ENCODE peak calls at places on chromosomes 16 and 17, in eight cellular contexts. I is cardiac muscle cell, W is AG10803, G is coronary artery, M is RWPE2, B is lower leg skin, H is BE2C, J is HFF-Myc. F is an unnamed sample.

GRCh38 chr17:64661731-64661980 is 451 bp downstream of the SMURF2 start:
- DNase-seq in I (no peak), W (no peak), G (peak), M (no peak), B (peak), H (no peak), J (no peak), F (no peak)

GRCh38 chr17:2138768-2139167 is 83.9 kb downstream of the HIC1 start:
- DNase-seq in I (peak), W (peak), G (no peak), M (no peak), B (peak), H (peak), J (no peak), F (peak)

GRCh38 chr16:49580751-49581303 is 207.2 kb downstream of the C16orf78 start:
- DNase-seq in I (no peak), W (no peak), G (no peak), M (no peak), B (no peak), H (no peak), J (no peak), F (no peak)

GRCh38 chr17:75764711-75765421 is at the start of gene GALK1:
- DNase-seq in I (peak), W (peak), G (peak), M (peak), B (peak), H (peak), J (no peak), F (no peak)

GRCh38 chr17:75478508-75478907 is 22.1 kb downstream of the TMEM94 start:
- DNase-seq in I (peak), W (no peak), G (no peak), M (no peak), B (no peak), H (no peak), J (no peak), F (no peak)

GRCh38 chr17:63140255-63140654 is 174.2 kb downstream of the TANC2 start:
- DNase-seq in I (no peak), W (peak), G (no peak), M (no peak), B (no peak), H (peak), J (no peak), F (no peak)

GRCh38 chr17:69818467-69818866 is 256.6 kb upstream of the KCNJ16 start:
- DNase-seq in I (no peak), W (no peak), G (no peak), M (no peak), B (no peak), H (no peak), J (no peak), F (no peak)

GRCh38 chr16:18941471-18941870 is 15.3 kb upstream of the SMG1 start:
- DNase-seq in I (no peak), W (no peak), G (no peak), M (no peak), B (no peak), H (no peak), J (no peak), F (no peak)

GRCh38 chr17:56681561-56682266 is 88.2 kb downstream of the NOG start:
- DNase-seq in I (no peak), W (peak), G (no peak), M (no peak), B (peak), H (no peak), J (peak), F (peak)

GRCh38 chr16:27795992-27796614 is 246.2 kb downstream of the KATNIP start:
- DNase-seq in I (peak), W (peak), G (no peak), M (no peak), B (no peak), H (no peak), J (no peak), F (no peak)

GRCh38 chr16:58462997-58463891 is 36.7 kb upstream of the NDRG4 start:
- DNase-seq in I (peak), W (no peak), G (no peak), M (no peak), B (no peak), H (peak), J (no peak), F (no peak)

GRCh38 chr17:31116167-31116566 is 21.4 kb downstream of the NF1 start:
- DNase-seq in I (no peak), W (no peak), G (no peak), M (no peak), B (no peak), H (no peak), J (no peak), F (no peak)

GRCh38 chr16:86072328-86073102 is 173.6 kb downstream of the IRF8 start:
- DNase-seq in I (peak), W (peak), G (no peak), M (peak), B (no peak), H (peak), J (peak), F (peak)

GRCh38 chr17:39261286-39261685 is 35.5 kb upstream of the STAC2 start:
- DNase-seq in I (no peak), W (no peak), G (no peak), M (no peak), B (no peak), H (peak), J (no peak), F (no peak)

GRCh38 chr17:76683011-76683755 is 27.6 kb downstream of the MXRA7 start:
- DNase-seq in I (peak), W (no peak), G (no peak), M (no peak), B (no peak), H (peak), J (no peak), F (no peak)

GRCh38 chr16:67672306-67672705 is 5.7 kb downstream of the C16orf86 start:
- DNase-seq in I (no peak), W (no peak), G (no peak), M (no peak), B (no peak), H (no peak), J (no peak), F (no peak)

GRCh38 chr17:81453049-81453448 is 57.8 kb downstream of the BAHCC1 start:
- DNase-seq in I (no peak), W (no peak), G (no peak), M (no peak), B (no peak), H (no peak), J (no peak), F (no peak)

GRCh38 chr17:81821603-81822311 is 11.3 kb downstream of the MCRIP1 start:
- DNase-seq in I (peak), W (peak), G (no peak), M (no peak), B (peak), H (peak), J (no peak), F (no peak)

GRCh38 chr16:71900336-71900735 is 5.0 kb downstream of the IST1 start:
- DNase-seq in I (no peak), W (no peak), G (no peak), M (no peak), B (no peak), H (no peak), J (no peak), F (no peak)

GRCh38 chr16:85798901-85799496 is 345 bp downstream of the EMC8 start:
- DNase-seq in I (no peak), W (peak), G (no peak), M (no peak), B (no peak), H (peak), J (no peak), F (no peak)

GRCh38 chr17:72863511-72864175 is 228.8 kb downstream of the SLC39A11 start:
- DNase-seq in I (no peak), W (no peak), G (no peak), M (no peak), B (no peak), H (no peak), J (no peak), F (no peak)

GRCh38 chr16:15907863-15908478 is 19.6 kb upstream of the CEP20 start:
- DNase-seq in I (peak), W (peak), G (no peak), M (no peak), B (no peak), H (peak), J (no peak), F (no peak)

GRCh38 chr16:11090947-11091785 is 146.8 kb downstream of the CLEC16A start:
- DNase-seq in I (no peak), W (no peak), G (no peak), M (no peak), B (no peak), H (no peak), J (no peak), F (no peak)

GRCh38 chr16:64240586-64240985 is 881.3 kb downstream of the CDH11 start:
- DNase-seq in I (no peak), W (peak), G (no peak), M (no peak), B (no peak), H (no peak), J (no peak), F (no peak)

GRCh38 chr16:81539009-81539820 is 94.6 kb downstream of the CMIP start:
- DNase-seq in I (no peak), W (peak), G (no peak), M (no peak), B (no peak), H (no peak), J (no peak), F (no peak)

GRCh38 chr17:82943751-82944150 is 103.9 kb upstream of the ZNF750 start:
- DNase-seq in I (no peak), W (no peak), G (peak), M (no peak), B (peak), H (no peak), J (no peak), F (no peak)

GRCh38 chr17:68993112-68993511 is 37.9 kb upstream of the ABCA8 start:
- DNase-seq in I (no peak), W (peak), G (no peak), M (no peak), B (no peak), H (no peak), J (no peak), F (no peak)

GRCh38 chr17:63275318-63275967 is 170.7 kb downstream of the CYB561 start:
- DNase-seq in I (no peak), W (peak), G (no peak), M (no peak), B (no peak), H (no peak), J (peak), F (peak)

GRCh38 chr17:37674511-37674910 is 31.3 kb upstream of the DDX52 start:
- DNase-seq in I (no peak), W (no peak), G (no peak), M (no peak), B (no peak), H (no peak), J (no peak), F (no peak)

GRCh38 chr16:2740476-2740875 is 12.0 kb upstream of the SRRM2 start:
- DNase-seq in I (no peak), W (no peak), G (no peak), M (no peak), B (no peak), H (no peak), J (no peak), F (no peak)

GRCh38 chr17:21131090-21131616 is 4.4 kb downstream of the DHRS7B start:
- DNase-seq in I (no peak), W (peak), G (no peak), M (no peak), B (no peak), H (no peak), J (no peak), F (no peak)

GRCh38 chr16:1729026-1729425 is 23.0 kb downstream of the MAPK8IP3 start:
- DNase-seq in I (no peak), W (no peak), G (no peak), M (no peak), B (no peak), H (no peak), J (no peak), F (no peak)

GRCh38 chr16:1729445-1729844 is 23.4 kb downstream of the MAPK8IP3 start:
- DNase-seq in I (no peak), W (no peak), G (no peak), M (no peak), B (no peak), H (no peak), J (no peak), F (no peak)

GRCh38 chr16:1732071-1732470 is 26.1 kb downstream of the MAPK8IP3 start:
- DNase-seq in I (no peak), W (no peak), G (no peak), M (no peak), B (no peak), H (no peak), J (no peak), F (no peak)

GRCh38 chr16:1731603-1732002 is 25.6 kb downstream of the MAPK8IP3 start:
- DNase-seq in I (no peak), W (no peak), G (no peak), M (no peak), B (no peak), H (no peak), J (no peak), F (no peak)

GRCh38 chr16:1731073-1731472 is 25.1 kb downstream of the MAPK8IP3 start:
- DNase-seq in I (no peak), W (no peak), G (no peak), M (no peak), B (no peak), H (no peak), J (no peak), F (no peak)
- H3K4me3 ChIP-seq in I (no peak), W (no peak), G (no peak), M (no peak), B (no peak), H (no peak), J (no peak), F (no peak)

GRCh38 chr17:40726919-40727318 is 23.4 kb upstream of the KRT24 start:
- DNase-seq in I (no peak), W (no peak), G (no peak), M (no peak), B (no peak), H (no peak), J (no peak), F (no peak)

GRCh38 chr17:40735016-40735415 is 20.1 kb downstream of the KRT25 start:
- DNase-seq in I (no peak), W (no peak), G (no peak), M (no peak), B (no peak), H (no peak), J (no peak), F (no peak)

GRCh38 chr17:40727447-40728231 is 24.1 kb upstream of the KRT24 start:
- DNase-seq in I (no peak), W (peak), G (no peak), M (no peak), B (no peak), H (no peak), J (no peak), F (peak)

DNA sequence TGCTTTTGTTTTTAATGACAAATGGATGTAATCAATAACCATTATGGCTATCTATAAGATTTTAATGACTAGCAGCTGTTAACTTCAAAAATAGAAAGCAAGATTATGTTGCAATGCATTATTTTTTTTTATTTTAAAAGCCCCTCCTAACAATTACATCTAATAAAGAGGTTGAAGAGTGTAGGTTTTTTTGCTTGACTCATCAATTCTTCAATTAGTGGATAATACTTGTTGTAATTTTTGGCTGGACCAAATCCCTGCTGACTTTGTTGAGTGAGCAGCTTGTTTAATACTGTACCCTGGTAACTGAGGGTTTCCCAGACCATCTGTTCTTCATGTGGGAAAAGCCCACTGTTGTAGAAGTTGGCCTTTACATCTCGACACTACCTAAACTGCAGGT is 24.2 kb downstream of the KRT25 start:
- DNase-seq in I (no peak), W (no peak), G (no peak), M (no peak), B (no peak), H (no peak), J (no peak), F (no peak)
- TF ChIP-seq CTCF in I (no peak), W (no peak), G (no peak), M (no peak), B (no peak), H (no peak), J (no peak), F (no peak)

GRCh38 chr17:42782402-42783061 is 2.1 kb downstream of the WNK4 start:
- DNase-seq in I (no peak), W (no peak), G (no peak), M (no peak), B (no peak), H (no peak), J (no peak), F (no peak)
- H3K4me3 ChIP-seq in I (no peak), W (peak), G (no peak), M (no peak), B (no peak), H (no peak), J (peak), F (no peak)

DNA sequence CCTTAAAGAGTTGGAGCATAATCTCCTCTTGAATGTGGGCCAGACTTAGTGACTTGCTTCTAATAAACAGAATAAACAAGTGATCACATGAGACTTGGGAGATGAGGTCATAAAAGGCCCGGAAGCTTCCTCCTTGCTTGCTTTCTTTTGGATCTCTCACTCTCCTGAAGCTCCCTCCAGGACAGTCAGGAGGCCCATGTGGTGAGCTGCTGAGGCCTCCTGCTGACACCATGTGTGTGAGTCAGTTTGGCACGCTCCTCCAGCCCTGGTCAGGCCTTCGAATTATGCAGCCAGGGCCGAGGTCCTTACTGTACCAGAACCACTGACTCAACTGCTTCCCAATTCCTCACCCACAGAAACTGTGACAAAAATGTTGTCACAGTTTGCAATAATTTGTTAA is 53.2 kb downstream of the NDEL1 start:
- DNase-seq in I (no peak), W (peak), G (no peak), M (no peak), B (peak), H (no peak), J (peak), F (peak)
- TF ChIP-seq CTCF in I (peak), W (peak), G (no peak), M (no peak), B (no peak), H (no peak), J (no peak), F (no peak)

DNA sequence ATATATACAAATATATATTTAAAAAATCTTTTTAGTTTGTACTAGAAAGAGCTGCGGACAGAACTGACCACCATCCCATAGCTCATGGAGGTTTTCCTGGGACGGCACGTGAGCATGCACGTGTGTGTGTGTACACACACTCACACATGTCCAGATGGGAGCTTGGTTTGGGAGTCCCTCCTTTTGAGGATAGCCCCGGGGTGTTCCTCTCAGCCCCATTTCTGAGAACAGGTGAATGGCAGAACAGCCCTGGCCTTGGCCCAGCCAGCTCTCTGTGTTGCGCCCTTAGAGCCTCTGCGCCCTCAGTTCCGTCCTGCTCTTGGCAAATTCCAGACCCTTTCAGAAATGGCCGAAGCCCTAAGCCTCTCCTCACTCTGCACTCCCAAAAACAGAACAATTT is 70.1 kb downstream of the AMFR start:
- DNase-seq in I (no peak), W (no peak), G (peak), M (no peak), B (peak), H (peak), J (no peak), F (no peak)
- H3K4me3 ChIP-seq in I (no peak), W (no peak), G (no peak), M (no peak), B (no peak), H (no peak), J (no peak), F (no peak)

GRCh38 chr17:43660262-43660661 is 1.5 kb downstream of the MEOX1 start:
- DNase-seq in I (no peak), W (no peak), G (no peak), M (no peak), B (no peak), H (no peak), J (no peak), F (no peak)
- TF ChIP-seq CTCF in I (no peak), W (no peak), G (no peak), M (no peak), B (no peak), H (no peak), J (no peak), F (no peak)

DNA sequence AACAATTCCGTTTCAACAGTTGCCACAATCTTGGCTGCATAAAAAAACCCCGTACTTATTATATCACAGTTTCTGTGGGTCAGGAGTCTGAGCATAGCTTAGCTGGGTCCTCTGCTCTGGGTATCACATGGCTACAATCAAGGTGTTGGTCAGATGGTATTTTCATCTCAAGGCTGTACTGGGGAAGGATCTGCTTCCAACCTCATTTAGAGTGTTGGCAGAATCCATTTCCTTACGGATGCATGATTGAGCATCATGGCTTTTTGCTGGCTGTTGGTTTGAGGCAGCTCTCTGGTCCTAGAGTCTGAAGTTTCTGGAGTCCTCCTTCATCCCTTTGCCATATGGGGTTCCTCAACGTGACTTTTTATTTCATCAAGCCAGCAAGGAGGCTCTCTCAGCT is 177.0 kb downstream of the HAPSTR1 start:
- DNase-seq in I (no peak), W (no peak), G (no peak), M (no peak), B (no peak), H (no peak), J (no peak), F (no peak)
- H3K4me3 ChIP-seq in I (no peak), W (no peak), G (no peak), M (no peak), B (no peak), H (no peak), J (no peak), F (no peak)

GRCh38 chr17:44334315-44335181 is 9.9 kb upstream of the SLC25A39 start:
- DNase-seq in I (no peak), W (no peak), G (no peak), M (no peak), B (no peak), H (no peak), J (no peak), F (no peak)
- TF ChIP-seq CTCF in I (no peak), W (no peak), G (no peak), M (no peak), B (no peak), H (no peak), J (no peak), F (no peak)

GRCh38 chr17:48840441-48840840 is 9.6 kb downstream of the CALCOCO2 start:
- DNase-seq in I (no peak), W (peak), G (no peak), M (no peak), B (no peak), H (no peak), J (no peak), F (peak)

GRCh38 chr17:48841395-48841831 is 10.6 kb downstream of the CALCOCO2 start:
- DNase-seq in I (no peak), W (peak), G (no peak), M (no peak), B (no peak), H (no peak), J (no peak), F (peak)

GRCh38 chr17:48843172-48843900 is 12.5 kb downstream of the CALCOCO2 start:
- DNase-seq in I (no peak), W (peak), G (no peak), M (no peak), B (no peak), H (no peak), J (no peak), F (no peak)

GRCh38 chr17:48842746-48843145 is 11.9 kb downstream of the CALCOCO2 start:
- DNase-seq in I (no peak), W (no peak), G (no peak), M (no peak), B (no peak), H (no peak), J (no peak), F (no peak)
- H3K4me3 ChIP-seq in I (no peak), W (no peak), G (peak), M (no peak), B (no peak), H (no peak), J (no peak), F (no peak)

GRCh38 chr17:5078106-5079028 is at the start of gene ZFP3:
- DNase-seq in I (peak), W (peak), G (peak), M (peak), B (peak), H (peak), J (peak), F (peak)
- TF ChIP-seq CTCF in I (peak), W (peak), G (no peak), M (no peak), B (no peak), H (no peak), J (no peak), F (no peak)